ENCODE peak calls at places on chromosomes 11 and 22, in seven cellular contexts. A is fibroblast of lung, D is WERI-Rb-1, V is H1, K is colonic mucosa, L is sigmoid colon, Y is prostate gland. C is an unnamed sample.

GRCh38 chr11:70509476-70509875 is 111.1 kb downstream of the CTTN start:
- DNase-seq in A (no peak), Y (no peak), V (no peak), K (no peak), L (no peak), D (peak; percentile 35), C (no peak)

GRCh38 chr11:2549080-2549479 is 104.3 kb downstream of the KCNQ1 start:
- DNase-seq in K (no peak), Y (no peak), A (no peak), L (peak; percentile 55), V (no peak), D (no peak), C (no peak)

GRCh38 chr11:6632116-6633073 is 13.2 kb upstream of the TPP1 start:
- DNase-seq in D (no peak), K (no peak), Y (no peak), L (no peak), V (no peak), A (no peak), C (no peak)

GRCh38 chr11:79406376-79406775 is 34.5 kb downstream of the TENM4 start:
- DNase-seq in K (no peak), L (no peak), A (no peak), D (no peak), Y (no peak), V (no peak), C (no peak)

GRCh38 chr22:47781427-47782111 is 1019.1 kb downstream of the TBC1D22A start:
- DNase-seq in K (no peak), A (no peak), D (no peak), Y (no peak), L (no peak), V (peak; percentile 13), C (no peak)

GRCh38 chr11:115784796-115785521 is 280.7 kb upstream of the CADM1 start:
- DNase-seq in Y (no peak), V (no peak), K (no peak), L (no peak), A (no peak), D (no peak), C (no peak)

GRCh38 chr11:93908689-93909088 is 58.3 kb upstream of the VSTM5 start:
- DNase-seq in K (no peak), Y (no peak), L (no peak), V (no peak), D (no peak), A (peak; percentile 70), C (peak; percentile 82)

GRCh38 chr11:43830928-43831440 is 49.6 kb upstream of the ALKBH3 start:
- DNase-seq in A (peak; percentile 99), D (no peak), L (no peak), Y (no peak), K (no peak), V (no peak), C (no peak)

GRCh38 chr11:66859686-66860448 is 3.0 kb downstream of the LRFN4 start:
- DNase-seq in D (no peak), A (no peak), V (no peak), L (peak; percentile 66), K (no peak), Y (no peak), C (no peak)

GRCh38 chr11:66857234-66857926 is 516 bp downstream of the LRFN4 start:
- DNase-seq in D (no peak), A (no peak), Y (no peak), K (no peak), V (peak; percentile 73), L (peak; percentile 63), C (no peak)

GRCh38 chr11:66857927-66858185 is 992 bp downstream of the LRFN4 start:
- DNase-seq in D (no peak), Y (no peak), L (no peak), K (no peak), A (no peak), V (no peak), C (no peak)

GRCh38 chr11:66858939-66859685 is 2.2 kb downstream of the LRFN4 start:
- DNase-seq in A (no peak), L (peak; percentile 63), Y (no peak), D (no peak), V (no peak), K (no peak), C (no peak)

DNA sequence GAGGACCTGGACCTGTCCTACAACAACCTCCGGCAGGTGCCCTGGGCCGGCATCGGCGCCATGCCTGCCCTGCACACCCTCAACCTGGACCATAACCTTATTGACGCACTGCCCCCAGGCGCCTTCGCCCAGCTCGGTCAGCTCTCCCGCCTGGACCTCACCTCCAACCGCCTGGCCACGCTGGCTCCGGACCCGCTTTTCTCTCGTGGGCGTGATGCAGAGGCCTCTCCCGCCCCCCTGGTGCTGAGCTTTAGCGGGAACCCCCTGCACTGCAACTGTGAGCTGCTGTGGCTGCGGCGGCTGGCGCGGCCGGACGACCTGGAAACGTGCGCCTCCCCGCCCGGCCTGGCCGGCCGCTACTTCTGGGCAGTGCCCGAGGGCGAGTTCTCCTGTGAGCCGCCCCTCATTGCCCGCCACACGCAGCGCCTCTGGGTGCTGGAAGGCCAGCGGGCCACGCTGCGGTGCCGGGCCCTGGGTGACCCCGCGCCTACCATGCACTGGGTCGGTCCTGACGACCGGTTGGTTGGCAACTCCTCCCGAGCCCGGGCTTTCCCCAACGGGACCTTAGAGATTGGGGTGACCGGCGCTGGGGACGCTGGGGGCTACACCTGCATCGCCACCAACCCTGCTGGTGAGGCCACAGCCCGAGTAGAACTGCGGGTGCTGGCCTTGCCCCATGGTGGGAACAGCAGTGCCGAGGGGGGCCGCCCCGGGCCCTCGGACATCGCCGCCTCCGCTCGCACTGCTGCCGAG is 1.5 kb downstream of the LRFN4 start:
- DNase-seq in V (no peak), A (no peak), D (no peak), K (no peak), L (peak; percentile 68), Y (no peak), C (no peak)
- H3K4me3 ChIP-seq in V (no peak overlapping the region), A (no peak overlapping the region), D (no peak overlapping the region), K (no peak overlapping the region), L (no peak overlapping the region), Y (no peak overlapping the region), C (no peak overlapping the region)

GRCh38 chr11:17972987-17973386 is 39.9 kb downstream of the SERGEF start:
- DNase-seq in Y (peak; percentile 44), L (peak; percentile 75), V (peak; percentile 77), D (peak; percentile 65), A (peak; percentile 94), K (peak; percentile 20), C (peak; percentile 92)
- H3K36me3 ChIP-seq in Y (peaks cover 4% of the 10 kb centered on the region), L (peaks cover 10% of the 10 kb centered on the region), V (no peaks in the 10 kb centered on the region), D (peaks cover 31% of the 10 kb centered on the region), A (no peaks in the 10 kb centered on the region), K (no peaks in the 10 kb centered on the region), C (peaks cover 3% of the 10 kb centered on the region)

GRCh38 chr11:128732471-128733277 is 38.8 kb downstream of the FLI1 start:
- DNase-seq in V (no peak), L (no peak), D (no peak), Y (no peak), K (no peak), A (no peak), C (no peak)
- H3K9me3 ChIP-seq in V (no peaks in the 10 kb centered on the region), L (no peaks in the 10 kb centered on the region), D (no peaks in the 10 kb centered on the region), Y (no peaks in the 10 kb centered on the region), K (no peaks in the 10 kb centered on the region), A (no peaks in the 10 kb centered on the region), C (no peaks in the 10 kb centered on the region)

DNA sequence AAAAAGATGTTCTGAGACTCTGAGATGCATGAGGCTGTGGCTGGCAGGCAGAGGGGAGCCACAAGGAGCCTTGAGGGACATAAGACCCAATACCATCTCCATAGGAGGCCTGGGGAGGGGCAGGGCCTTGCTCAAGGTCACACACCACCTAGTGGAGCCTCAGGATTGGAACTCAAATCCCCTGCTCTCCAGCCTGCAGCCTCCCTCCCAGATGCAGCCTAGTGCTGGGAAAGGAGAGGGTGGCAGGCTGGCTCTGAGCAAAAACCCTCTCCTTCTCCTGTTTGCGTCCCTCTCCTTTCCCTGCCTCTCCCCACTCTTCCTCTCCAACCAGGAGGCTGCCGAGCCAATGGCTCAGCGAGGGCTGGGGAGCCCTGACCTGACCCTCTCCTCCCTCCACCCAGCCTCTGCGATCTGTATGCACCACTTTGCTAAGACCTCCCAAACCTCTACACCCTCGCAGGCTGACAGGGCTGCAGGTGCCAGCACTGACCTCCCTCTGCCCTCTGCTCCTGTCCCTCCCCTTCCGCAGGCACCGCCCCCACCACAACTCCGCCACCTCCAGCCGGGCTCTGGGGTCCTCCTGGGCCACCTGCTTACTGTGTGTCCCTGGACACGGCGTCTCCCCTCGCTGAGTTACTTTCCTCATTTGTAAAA is 14.7 kb downstream of the IGLL1 start:
- DNase-seq in Y (no peak), L (peak; percentile 51), V (peak; percentile 76), A (no peak), K (peak; percentile 28), D (peak; percentile 72), C (peak; percentile 64)
- H3K4me3 ChIP-seq in Y (peak overlapping the region; percentile 43), L (peak overlapping the region; percentile 12), V (peak overlapping the region; percentile 89), A (no peak overlapping the region), K (peak overlapping the region; percentile 27), D (peak overlapping the region; percentile 76), C (peak overlapping the region; percentile 35)

DNA sequence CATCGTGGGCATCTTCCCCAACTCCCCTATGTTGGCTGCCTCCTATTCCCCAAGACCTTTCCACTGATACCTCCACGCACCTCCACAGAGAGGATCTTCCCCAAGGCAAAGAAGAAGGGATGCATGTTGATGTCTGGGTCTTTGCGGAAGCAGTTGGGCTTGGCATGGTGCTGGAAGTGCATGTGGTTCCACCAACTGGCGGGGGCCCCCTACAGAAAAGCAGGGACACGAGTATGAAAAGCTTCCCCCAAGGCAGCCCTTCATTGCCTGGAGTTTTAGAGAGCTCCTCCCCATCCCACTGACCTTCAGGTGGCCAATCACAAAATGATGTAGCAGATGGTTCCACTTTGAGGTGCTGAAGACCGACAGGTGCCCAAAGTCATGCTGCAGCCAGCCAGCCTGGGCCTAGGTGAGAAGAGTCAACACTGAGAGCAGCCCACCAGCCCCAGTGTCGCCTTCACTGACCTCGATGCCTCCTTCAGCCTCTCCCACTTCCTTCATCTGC is 6.1 kb downstream of the FADS1 start:
- DNase-seq in D (no peak), Y (no peak), L (no peak), V (no peak), A (no peak), K (no peak), C (no peak)
- H3K36me3 ChIP-seq in D (peaks cover 92% of the 10 kb centered on the region), Y (no peaks in the 10 kb centered on the region), L (peaks cover 68% of the 10 kb centered on the region), V (peaks cover 73% of the 10 kb centered on the region), A (peaks cover 28% of the 10 kb centered on the region), K (no peaks in the 10 kb centered on the region), C (peaks cover 56% of the 10 kb centered on the region)